ENCODE peak calls at places on chromosome 1, in nine cellular contexts. X is mammary epithelial cell, V is foreskin keratinocyte, O is neural progenitor cell, B is brain microvascular endothelial cell, Y is kidney epithelial cell, L is CD14-positive monocyte, W is H9, D is ovary. M is an unnamed sample.

GRCh38 chr1:229192031-229192430 is 78.9 kb upstream of the RAB4A start:
- DNase-seq in X (peak; percentile 83), V (peak; percentile 76), O (no peak), B (no peak), Y (no peak), L (no peak), W (no peak), D (no peak), M (no peak)

GRCh38 chr1:38045431-38046332 is 911 bp downstream of the POU3F1 start:
- DNase-seq in X (no peak), V (no peak), O (peak; percentile 71), B (no peak), Y (no peak), L (no peak), W (peak; percentile 66), D (peak; percentile 47), M (peak; percentile 70)

GRCh38 chr1:209406111-209406654 is 177.3 kb upstream of the CAMK1G start:
- DNase-seq in X (no peak), V (no peak), O (no peak), B (no peak), Y (no peak), L (no peak), W (no peak), D (no peak), M (no peak)

GRCh38 chr1:218665216-218665615 is 320.1 kb downstream of the TGFB2 start:
- DNase-seq in X (no peak), V (no peak), O (no peak), B (peak; percentile 65), Y (no peak), L (no peak), W (no peak), D (peak; percentile 44), M (no peak)

GRCh38 chr1:221768444-221769066 is 26.7 kb upstream of the DUSP10 start:
- DNase-seq in X (no peak), V (no peak), O (no peak), B (no peak), Y (no peak), L (no peak), W (no peak), D (no peak), M (no peak)

GRCh38 chr1:61269648-61270047 is 187.3 kb downstream of the NFIA start:
- DNase-seq in X (no peak), V (no peak), O (no peak), B (no peak), Y (no peak), L (no peak), W (no peak), D (no peak), M (no peak)

GRCh38 chr1:167824163-167824794 is 89.7 kb downstream of the ADCY10 start:
- DNase-seq in X (peak; percentile 35), V (peak; percentile 26), O (no peak), B (no peak), Y (no peak), L (no peak), W (no peak), D (no peak), M (no peak)

GRCh38 chr1:10917513-10918454 is 94.7 kb upstream of the TARDBP start:
- DNase-seq in X (no peak), V (no peak), O (no peak), B (no peak), Y (no peak), L (no peak), W (no peak), D (no peak), M (no peak)

GRCh38 chr1:85330711-85331290 is 54.4 kb upstream of the BCL10 start:
- DNase-seq in X (no peak), V (no peak), O (no peak), B (peak; percentile 97), Y (no peak), L (no peak), W (no peak), D (no peak), M (no peak)
- TF ChIP-seq CTCF in X (no peak), V (no peak), O (no peak), B (no peak), Y (no peak), L (no peak), W (no peak), D (no peak), M (no peak)

GRCh38 chr1:83932693-83933092 is 66.2 kb downstream of the TTLL7 start:
- DNase-seq in X (no peak), V (no peak), O (no peak), B (no peak), Y (no peak), L (no peak), W (no peak), D (no peak), M (no peak)

GRCh38 chr1:83932281-83932680 is 66.7 kb downstream of the TTLL7 start:
- DNase-seq in X (no peak), V (no peak), O (no peak), B (no peak), Y (no peak), L (no peak), W (no peak), D (no peak), M (no peak)

GRCh38 chr1:83934550-83934949 is 64.4 kb downstream of the TTLL7 start:
- DNase-seq in X (no peak), V (no peak), O (no peak), B (no peak), Y (no peak), L (no peak), W (no peak), D (no peak), M (no peak)

GRCh38 chr1:83929184-83929583 is 69.7 kb downstream of the TTLL7 start:
- DNase-seq in X (peak; percentile 29), V (no peak), O (no peak), B (peak; percentile 53), Y (no peak), L (no peak), W (no peak), D (no peak), M (no peak)

DNA sequence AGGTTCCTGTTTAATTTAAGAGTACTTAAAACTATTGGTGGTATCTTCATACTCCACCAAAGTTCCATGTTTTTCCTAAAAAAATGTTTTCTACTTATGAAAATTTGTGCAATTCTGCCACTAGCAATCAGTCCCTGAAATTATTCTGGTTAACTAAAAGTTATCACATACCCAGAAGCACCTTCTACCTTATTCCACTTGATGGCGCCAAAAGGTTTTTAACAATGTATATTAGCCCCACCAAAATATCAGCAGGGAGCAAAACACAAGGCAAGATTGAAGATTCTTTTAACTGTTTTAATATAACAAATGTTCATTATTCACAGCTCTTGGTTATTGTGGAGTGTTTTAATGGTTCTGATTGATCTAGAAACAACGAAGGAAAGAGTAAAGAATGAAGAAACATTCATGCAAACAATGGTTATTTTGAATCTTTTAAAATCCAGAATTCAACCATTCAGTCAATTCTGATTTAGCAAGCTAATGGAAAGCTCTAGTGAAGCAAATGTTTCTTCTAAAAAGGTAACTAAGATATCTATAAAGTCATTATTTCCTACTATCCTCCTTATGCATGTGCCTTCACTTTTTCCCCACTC is 67.2 kb downstream of the TTLL7 start:
- DNase-seq in X (peak; percentile 16), V (no peak), O (peak; percentile 74), B (peak; percentile 34), Y (peak; percentile 5), L (no peak), W (no peak), D (no peak), M (no peak)
- TF ChIP-seq CTCF in X (peak; percentile 75), V (peak; percentile 90), O (peak; percentile 86), B (peak; percentile 56), Y (peak; percentile 66), L (peak; percentile 68), W (peak; percentile 77), D (peak; percentile 48), M (peak; percentile 57)

GRCh38 chr1:20492751-20493150 is 6.7 kb upstream of the CAMK2N1 start:
- DNase-seq in X (no peak), V (no peak), O (no peak), B (no peak), Y (no peak), L (no peak), W (no peak), D (no peak), M (no peak)

GRCh38 chr1:20491866-20492265 is 5.9 kb upstream of the CAMK2N1 start:
- DNase-seq in X (no peak), V (no peak), O (no peak), B (no peak), Y (no peak), L (no peak), W (no peak), D (no peak), M (no peak)

GRCh38 chr1:20494609-20495311 is 8.8 kb upstream of the CAMK2N1 start:
- DNase-seq in X (peak; percentile 94), V (peak; percentile 85), O (no peak), B (peak; percentile 77), Y (peak; percentile 82), L (no peak), W (no peak), D (no peak), M (no peak)

GRCh38 chr1:20495661-20496060 is 9.7 kb upstream of the CAMK2N1 start:
- DNase-seq in X (no peak), V (no peak), O (no peak), B (no peak), Y (no peak), L (no peak), W (no peak), D (no peak), M (no peak)

GRCh38 chr1:20493839-20494608 is 8.0 kb upstream of the CAMK2N1 start:
- DNase-seq in X (peak; percentile 91), V (peak; percentile 76), O (peak; percentile 86), B (peak; percentile 68), Y (no peak), L (peak; percentile 79), W (peak; percentile 90), D (peak; percentile 88), M (peak; percentile 94)
- TF ChIP-seq CTCF in X (peak; percentile 98), V (peak; percentile 99), O (peak; percentile 89), B (peak; percentile 98), Y (peak; percentile 90), L (peak; percentile 96), W (peak; percentile 87), D (peak; percentile 98), M (peak; percentile 96)

DNA sequence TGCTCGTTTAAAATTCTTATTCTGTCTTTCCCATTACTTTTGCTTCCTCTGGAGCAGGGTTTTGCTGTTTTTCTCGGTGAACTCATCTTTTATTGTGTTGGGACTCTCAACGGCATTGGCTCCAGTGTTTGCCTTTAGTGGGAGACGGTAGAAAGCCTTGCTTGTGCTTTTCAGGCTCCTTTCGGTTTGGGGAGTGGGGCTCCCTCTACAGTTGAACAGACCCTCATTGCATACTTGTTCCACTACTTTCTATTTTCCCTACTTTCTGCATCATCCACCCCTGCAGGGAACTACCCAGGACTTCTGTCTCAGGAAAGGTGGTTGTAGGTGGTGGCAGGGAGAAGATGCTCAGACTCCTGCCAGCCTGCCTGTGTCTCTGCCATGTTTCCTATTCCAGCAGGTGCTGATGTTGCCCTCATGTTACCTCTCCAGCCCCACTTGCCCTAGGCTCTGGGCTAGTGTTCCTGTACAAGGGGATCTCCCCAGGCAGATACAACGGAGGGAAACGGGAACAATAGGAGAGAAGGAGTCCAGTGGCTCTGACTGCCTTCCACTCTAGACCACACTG is 68.5 kb upstream of the ZBTB18 start:
- DNase-seq in X (no peak), V (no peak), O (peak; percentile 47), B (no peak), Y (no peak), L (no peak), W (peak; percentile 51), D (no peak), M (no peak)
- TF ChIP-seq CTCF in X (no peak), V (no peak), O (peak; percentile 53), B (peak; percentile 48), Y (peak; percentile 11), L (no peak), W (peak; percentile 68), D (no peak), M (no peak)